ENCODE peak calls at places on chromosome 1, in six cellular contexts. Q is mesenchymal stem cell, P is trophoblast cell, S is IMR-90, T is H9, H is neuronal stem cell. L is an unnamed sample.

GRCh38 chr1:244187310-244187709 is 136.2 kb downstream of the ZBTB18 start:
- DNase-seq in Q (no peak), S (no peak), P (no peak), H (no peak), T (no peak), L (no peak)

GRCh38 chr1:184973308-184974085 is 811 bp downstream of the NIBAN1 start:
- DNase-seq in Q (peak; percentile 91), T (peak; percentile 61), H (peak; percentile 27), S (peak; percentile 82), P (peak; percentile 65), L (peak; percentile 77)

GRCh38 chr1:209207701-209208286 is 375.7 kb upstream of the CAMK1G start:
- DNase-seq in P (peak; percentile 61), Q (peak; percentile 70), H (peak; percentile 69), T (peak; percentile 84), S (peak; percentile 45), L (peak; percentile 62)

GRCh38 chr1:160032165-160032827 is 506 bp upstream of the PIGM start:
- DNase-seq in P (peak; percentile 4), Q (no peak), H (no peak), S (no peak), T (no peak), L (no peak)

GRCh38 chr1:10960954-10961833 is 51.3 kb upstream of the TARDBP start:
- DNase-seq in Q (peak; percentile 71), H (peak; percentile 83), S (peak; percentile 56), T (peak; percentile 95), P (peak; percentile 87), L (peak; percentile 99)

GRCh38 chr1:56688522-56689026 is 43.5 kb downstream of the PRKAA2 start:
- DNase-seq in T (no peak), H (no peak), P (peak; percentile 87), S (peak; percentile 84), Q (peak; percentile 77), L (no peak)

GRCh38 chr1:234544094-234544579 is 65.2 kb upstream of the TARBP1 start:
- DNase-seq in H (no peak), Q (peak; percentile 100), P (peak; percentile 56), T (peak; percentile 8), S (peak; percentile 98), L (no peak)

GRCh38 chr1:81549588-81550127 is 251.1 kb upstream of the ADGRL2 start:
- DNase-seq in S (peak; percentile 52), H (no peak), P (peak; percentile 45), T (no peak), Q (peak; percentile 51), L (no peak)

GRCh38 chr1:89382479-89382878 is 18.6 kb downstream of the GBP6 start:
- DNase-seq in S (no peak), Q (no peak), T (no peak), P (no peak), H (no peak), L (no peak)
- H3K14ac ChIP-seq in S (no peak overlapping the region), Q (no peak overlapping the region), T (no peak overlapping the region), P (no peak overlapping the region), H (no peak overlapping the region), L (no peak overlapping the region)

DNA sequence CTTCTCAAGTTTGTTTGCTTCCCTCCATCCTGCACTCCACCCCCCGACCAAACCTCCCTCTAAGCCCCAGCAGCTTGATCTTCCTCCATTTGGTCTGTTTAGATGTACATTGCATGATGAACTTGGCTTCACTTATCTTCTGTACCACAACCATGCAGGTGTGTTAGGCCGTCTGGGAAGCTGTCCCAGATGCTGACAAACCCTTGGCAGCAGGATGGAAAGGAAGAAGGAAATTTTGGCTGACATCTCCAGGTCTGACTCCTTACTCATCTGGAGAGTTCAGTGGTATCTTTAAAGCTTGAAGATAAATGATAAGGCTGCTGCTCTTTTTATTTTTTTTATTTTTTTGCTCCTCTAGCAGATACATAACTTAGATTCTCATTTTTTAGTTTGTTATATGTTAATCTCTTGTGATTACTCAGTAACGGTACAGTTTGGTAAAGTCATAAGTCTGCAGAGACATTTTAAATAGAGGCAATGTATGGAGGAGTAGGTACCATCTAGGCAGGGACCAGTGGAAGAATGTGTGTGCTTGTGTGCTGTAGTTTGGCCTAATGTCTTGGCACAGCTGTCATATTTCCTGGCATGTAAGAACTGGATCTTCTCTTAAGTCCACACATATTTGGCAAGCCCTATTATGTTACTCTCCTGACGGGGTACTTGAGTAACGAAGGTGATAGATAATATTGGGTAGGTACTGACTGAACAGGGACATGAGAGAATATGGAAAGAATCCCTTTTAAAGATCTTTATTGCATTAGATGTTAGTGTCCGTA is 79.7 kb downstream of the CACHD1 start:
- DNase-seq in H (no peak), Q (no peak), T (no peak), P (no peak), S (no peak), L (no peak)
- H3K14ac ChIP-seq in H (no peak overlapping the region), Q (no peak overlapping the region), T (no peak overlapping the region), P (no peak overlapping the region), S (no peak overlapping the region), L (no peak overlapping the region)

GRCh38 chr1:206695751-206696150 is 11.0 kb downstream of the MAPKAPK2 start:
- DNase-seq in Q (no peak), P (no peak), T (no peak), H (no peak), S (no peak), L (no peak)
- H3K14ac ChIP-seq in Q (no peak overlapping the region), P (no peak overlapping the region), T (no peak overlapping the region), H (no peak overlapping the region), S (no peak overlapping the region), L (no peak overlapping the region)

GRCh38 chr1:43853161-43853921 is 80.3 kb upstream of the ARTN start:
- DNase-seq in Q (peak; percentile 35), S (peak; percentile 79), P (no peak), H (no peak), T (no peak), L (no peak)
- H3K14ac ChIP-seq in Q (no peak overlapping the region), S (peak overlapping the region; percentile 38), P (no peak overlapping the region), H (no peak overlapping the region), T (no peak overlapping the region), L (no peak overlapping the region)

DNA sequence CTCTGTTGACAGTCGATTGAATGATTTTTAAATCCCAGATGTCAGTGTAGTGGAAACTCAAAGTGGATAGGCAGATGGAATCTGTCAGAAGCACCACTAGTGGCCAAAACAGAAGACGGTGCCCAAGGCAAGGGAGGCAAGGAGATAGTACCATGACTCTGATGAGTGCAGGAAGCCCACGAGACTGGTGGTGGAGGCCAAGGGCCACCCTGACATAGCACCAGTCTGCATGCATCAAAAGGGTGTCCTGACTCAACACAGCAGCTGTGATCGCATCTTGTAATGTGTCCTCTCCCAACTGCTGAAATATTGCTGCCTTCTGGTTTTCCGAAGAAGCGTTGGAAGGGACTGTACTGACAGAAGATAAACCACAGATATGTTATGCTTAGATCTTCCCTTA is 124.1 kb upstream of the PAPPA2 start:
- DNase-seq in S (no peak), P (no peak), Q (no peak), T (no peak), H (no peak), L (no peak)
- H3K14ac ChIP-seq in S (no peak overlapping the region), P (no peak overlapping the region), Q (no peak overlapping the region), T (no peak overlapping the region), H (no peak overlapping the region), L (no peak overlapping the region)

GRCh38 chr1:156644146-156644545 is 2.2 kb downstream of the BCAN start:
- DNase-seq in S (no peak), Q (no peak), T (no peak), H (no peak), P (no peak), L (no peak)

GRCh38 chr1:156645666-156646065 is 3.7 kb downstream of the BCAN start:
- DNase-seq in H (no peak), Q (no peak), P (no peak), T (no peak), S (no peak), L (no peak)

GRCh38 chr1:156645058-156645457 is 3.1 kb downstream of the BCAN start:
- DNase-seq in T (no peak), Q (no peak), P (no peak), H (no peak), S (no peak), L (no peak)

GRCh38 chr1:156643266-156644092 is 1.6 kb downstream of the BCAN start:
- DNase-seq in P (no peak), H (no peak), T (no peak), S (no peak), Q (no peak), L (no peak)

DNA sequence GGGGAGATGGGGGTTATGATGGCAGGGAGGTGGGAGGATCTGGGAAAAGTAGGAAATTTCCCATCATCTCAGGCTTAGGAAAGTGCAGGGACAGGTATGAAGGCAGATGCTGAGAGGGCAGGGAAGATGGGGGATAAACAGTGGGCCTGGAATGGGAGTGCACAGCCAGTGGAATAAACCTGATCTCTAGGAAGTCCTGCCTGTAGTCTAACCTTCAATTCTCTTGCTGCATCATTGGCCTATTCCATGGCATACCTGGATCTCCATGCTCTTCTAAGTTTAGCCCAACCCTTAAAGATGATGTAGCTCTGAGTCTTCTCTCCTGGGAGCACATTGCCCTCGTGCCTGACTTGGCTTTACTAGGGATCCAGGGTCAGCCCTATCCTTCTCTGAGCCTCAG is 2.7 kb downstream of the BCAN start:
- DNase-seq in H (no peak), P (no peak), T (no peak), S (no peak), Q (no peak), L (no peak)
- H3K14ac ChIP-seq in H (no peak overlapping the region), P (no peak overlapping the region), T (no peak overlapping the region), S (no peak overlapping the region), Q (no peak overlapping the region), L (no peak overlapping the region)

GRCh38 chr1:153795934-153796785 is 21.0 kb downstream of the SLC27A3 start:
- DNase-seq in H (no peak), T (no peak), P (no peak), Q (no peak), S (no peak), L (no peak)

GRCh38 chr1:153793973-153794615 is 18.9 kb downstream of the SLC27A3 start:
- DNase-seq in P (no peak), H (no peak), S (no peak), Q (no peak), T (peak; percentile 28), L (no peak)

GRCh38 chr1:153796786-153797659 is 21.8 kb downstream of the SLC27A3 start:
- DNase-seq in H (peak; percentile 65), P (peak; percentile 92), T (peak; percentile 84), Q (peak; percentile 64), S (peak; percentile 61), L (peak; percentile 94)

GRCh38 chr1:153794671-153795324 is 19.6 kb downstream of the SLC27A3 start:
- DNase-seq in T (peak; percentile 33), Q (no peak), P (no peak), H (peak; percentile 86), S (no peak), L (no peak)

DNA sequence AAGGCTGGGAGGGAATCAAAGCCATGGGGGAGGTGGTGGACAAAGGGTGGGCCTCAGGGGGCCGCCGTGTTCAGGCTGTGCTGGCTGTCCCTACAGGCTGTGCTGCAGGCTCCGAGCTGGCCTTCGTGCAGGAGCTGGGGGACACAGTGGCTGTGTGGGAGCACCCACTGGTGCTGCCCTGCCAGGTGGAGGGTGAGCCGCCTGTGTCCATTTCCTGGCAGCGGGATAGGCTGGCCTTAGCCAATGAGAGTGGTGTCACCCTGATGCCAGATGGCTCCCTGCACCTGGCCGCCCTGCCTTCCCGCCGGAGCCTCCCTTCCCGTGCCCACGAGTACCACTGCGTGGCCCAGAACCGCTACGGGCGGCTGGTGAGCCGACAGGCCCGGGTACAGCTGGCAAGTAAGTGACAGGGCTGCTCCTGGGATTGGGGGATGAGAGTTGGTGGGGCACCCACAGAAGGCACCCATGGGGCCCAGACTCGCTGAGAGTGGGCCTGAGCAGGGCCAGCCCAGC is 20.2 kb downstream of the SLC27A3 start:
- DNase-seq in T (peak; percentile 32), S (no peak), P (no peak), Q (no peak), H (no peak), L (no peak)
- H3K14ac ChIP-seq in T (peak overlapping the region; percentile 42), S (no peak overlapping the region), P (no peak overlapping the region), Q (no peak overlapping the region), H (peak overlapping the region; percentile 100), L (no peak overlapping the region)